ENCODE peak calls at places on chromosomes 3 and 15, in nine cellular contexts. O is mammary epithelial cell, C is right lobe of liver, I is HFFc6, M is Peyer's patch, K is PC-3, V is HL-60, X is omental fat pad, L is GM10248. T is an unnamed sample.

GRCh38 chr3:35065891-35066290 is 573.4 kb upstream of the ARPP21 start:
- DNase-seq in O (no peak), C (no peak), I (no peak), M (no peak), K (no peak), V (no peak), X (no peak), L (no peak), T (no peak)

GRCh38 chr15:26028086-26028740 is 165.1 kb upstream of the ATP10A start:
- DNase-seq in O (no peak), C (no peak), I (peak), M (no peak), K (peak), V (no peak), X (no peak), L (no peak), T (no peak)

GRCh38 chr3:100097919-100098896 is 16.1 kb downstream of the FILIP1L start:
- DNase-seq in O (no peak), C (no peak), I (no peak), M (no peak), K (peak), V (no peak), X (no peak), L (no peak), T (no peak)

GRCh38 chr3:189184566-189184965 is 12.8 kb downstream of the TPRG1 start:
- DNase-seq in O (no peak), C (no peak), I (no peak), M (no peak), K (no peak), V (no peak), X (no peak), L (no peak), T (no peak)

GRCh38 chr3:87228316-87228715 is 1.2 kb downstream of the CHMP2B start:
- DNase-seq in O (peak), C (no peak), I (peak), M (no peak), K (peak), V (no peak), X (no peak), L (no peak), T (no peak)

GRCh38 chr3:33592999-33593398 is 125.1 kb downstream of the CLASP2 start:
- DNase-seq in O (no peak), C (no peak), I (no peak), M (no peak), K (no peak), V (no peak), X (no peak), L (no peak), T (no peak)

GRCh38 chr3:142724682-142725351 is 983 bp downstream of the TRPC1 start:
- DNase-seq in O (peak), C (no peak), I (peak), M (peak), K (peak), V (no peak), X (no peak), L (peak), T (no peak)

GRCh38 chr3:160941885-160942494 is 163.2 kb downstream of the B3GALNT1 start:
- DNase-seq in O (peak), C (no peak), I (peak), M (peak), K (peak), V (peak), X (peak), L (peak), T (no peak)

GRCh38 chr3:86766331-86766730 is 224.6 kb downstream of the VGLL3 start:
- DNase-seq in O (no peak), C (no peak), I (no peak), M (no peak), K (no peak), V (no peak), X (no peak), L (no peak), T (no peak)

GRCh38 chr3:128549283-128550112 is 56.5 kb upstream of the GATA2 start:
- DNase-seq in O (peak), C (peak), I (peak), M (no peak), K (peak), V (no peak), X (peak), L (no peak), T (no peak)

GRCh38 chr15:59166601-59167265 is 39.9 kb upstream of the LDHAL6B start:
- DNase-seq in O (no peak), C (no peak), I (no peak), M (peak), K (no peak), V (no peak), X (no peak), L (no peak), T (no peak)

GRCh38 chr15:44188810-44189209 is 6.3 kb downstream of the FRMD5 start:
- DNase-seq in O (no peak), C (no peak), I (no peak), M (no peak), K (no peak), V (no peak), X (no peak), L (no peak), T (no peak)

GRCh38 chr3:138450704-138451424 is 16.4 kb downstream of the ESYT3 start:
- DNase-seq in O (no peak), C (no peak), I (no peak), M (peak), K (no peak), V (no peak), X (no peak), L (no peak), T (no peak)

GRCh38 chr15:68565701-68566100 is 13.1 kb upstream of the CORO2B start:
- DNase-seq in O (no peak), C (no peak), I (no peak), M (no peak), K (no peak), V (no peak), X (no peak), L (no peak), T (peak)

GRCh38 chr3:130960139-130960779 is 66.4 kb downstream of the ASTE1 start:
- DNase-seq in O (no peak), C (no peak), I (peak), M (no peak), K (no peak), V (no peak), X (no peak), L (no peak), T (no peak)

GRCh38 chr3:104873331-104873730 is 493.4 kb upstream of the ALCAM start:
- DNase-seq in O (no peak), C (no peak), I (peak), M (no peak), K (peak), V (no peak), X (no peak), L (no peak), T (no peak)

GRCh38 chr3:158768361-158768787 is 33.5 kb upstream of the MFSD1 start:
- DNase-seq in O (peak), C (no peak), I (peak), M (peak), K (peak), V (no peak), X (no peak), L (no peak), T (no peak)

GRCh38 chr3:73624363-73625123 is at the start of gene PDZRN3:
- DNase-seq in O (peak), C (peak), I (peak), M (peak), K (no peak), V (no peak), X (no peak), L (no peak), T (peak)

GRCh38 chr3:174322789-174323188 is 536.3 kb upstream of the NAALADL2 start:
- DNase-seq in O (no peak), C (no peak), I (no peak), M (no peak), K (no peak), V (no peak), X (no peak), L (no peak), T (no peak)

GRCh38 chr15:27847775-27848710 is 251.1 kb downstream of the OCA2 start:
- DNase-seq in O (no peak), C (no peak), I (no peak), M (no peak), K (no peak), V (no peak), X (no peak), L (no peak), T (no peak)

GRCh38 chr3:72161870-72162617 is 377.1 kb upstream of the PROK2 start:
- DNase-seq in O (peak), C (peak), I (peak), M (no peak), K (peak), V (no peak), X (peak), L (no peak), T (no peak)

GRCh38 chr3:64651791-64652241 is 36.0 kb downstream of the ADAMTS9 start:
- DNase-seq in O (no peak), C (no peak), I (no peak), M (no peak), K (no peak), V (no peak), X (no peak), L (no peak), T (no peak)

GRCh38 chr3:72907851-72908620 is 20.2 kb downstream of the GXYLT2 start:
- DNase-seq in O (peak), C (no peak), I (peak), M (no peak), K (peak), V (peak), X (no peak), L (no peak), T (no peak)

GRCh38 chr3:32077260-32078084 is 28.9 kb upstream of the GPD1L start:
- DNase-seq in O (no peak), C (no peak), I (no peak), M (peak), K (peak), V (no peak), X (no peak), L (no peak), T (no peak)

GRCh38 chr15:71337197-71337845 is 222.1 kb downstream of the THSD4 start:
- DNase-seq in O (peak), C (no peak), I (no peak), M (no peak), K (peak), V (no peak), X (no peak), L (no peak), T (no peak)

GRCh38 chr3:123883656-123884257 is 375 bp downstream of the MYLK start:
- DNase-seq in O (peak), C (no peak), I (no peak), M (no peak), K (no peak), V (no peak), X (no peak), L (no peak), T (no peak)

DNA sequence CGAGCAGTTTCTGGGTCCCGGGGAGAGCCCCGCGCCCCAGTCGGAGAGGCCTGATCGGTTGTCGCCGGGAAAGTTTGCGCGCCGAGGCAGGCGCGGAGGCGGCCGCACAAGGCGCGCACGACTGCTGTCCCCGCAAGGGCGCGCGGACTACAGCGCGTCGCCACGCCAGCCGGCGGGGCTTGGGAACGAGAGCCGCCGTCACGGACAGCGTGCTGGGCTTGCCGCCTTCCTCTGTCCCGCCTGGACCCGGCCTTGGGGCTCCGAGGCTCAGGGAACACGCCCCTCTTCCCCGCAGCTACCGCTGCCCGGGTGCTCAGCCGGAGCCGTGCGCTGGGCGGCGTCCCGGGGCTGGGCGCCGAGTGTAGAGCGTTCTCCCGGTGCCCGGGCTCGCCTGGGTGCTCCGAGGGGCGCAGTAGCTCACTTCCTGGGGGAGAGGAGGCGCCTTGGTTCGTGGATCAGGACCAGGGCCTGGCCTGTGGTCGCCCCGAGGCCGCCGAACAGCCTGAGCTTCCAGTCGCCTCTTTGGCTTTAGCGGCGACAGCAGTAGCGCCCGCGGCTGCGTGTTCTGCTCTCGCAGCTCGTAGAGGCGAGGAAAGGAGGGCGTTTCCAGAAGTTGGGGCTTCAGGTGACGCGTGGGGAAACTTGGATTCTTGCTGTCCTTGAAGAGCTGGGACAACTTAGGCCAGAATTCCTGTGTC is 226.6 kb upstream of the C2CD4B start:
- DNase-seq in O (peak), C (peak), I (peak), M (peak), K (peak), V (peak), X (no peak), L (peak), T (peak)
- TF ChIP-seq CTCF in O (peak), C (peak), I (peak), M (no peak), K (peak), V (no peak), X (no peak), L (peak), T (peak)

GRCh38 chr3:133901083-133901482 is 5.4 kb upstream of the RAB6B start:
- DNase-seq in O (no peak), C (no peak), I (no peak), M (no peak), K (no peak), V (no peak), X (no peak), L (no peak), T (no peak)
- TF ChIP-seq CTCF in O (peak), C (no peak), I (peak), M (no peak), K (peak), V (no peak), X (no peak), L (peak), T (peak)

GRCh38 chr15:91885714-91886265 is 32.3 kb downstream of the SLCO3A1 start:
- DNase-seq in O (no peak), C (no peak), I (no peak), M (no peak), K (no peak), V (no peak), X (no peak), L (no peak), T (no peak)
- TF ChIP-seq CTCF in O (no peak), C (peak), I (no peak), M (no peak), K (no peak), V (no peak), X (no peak), L (no peak), T (peak)

DNA sequence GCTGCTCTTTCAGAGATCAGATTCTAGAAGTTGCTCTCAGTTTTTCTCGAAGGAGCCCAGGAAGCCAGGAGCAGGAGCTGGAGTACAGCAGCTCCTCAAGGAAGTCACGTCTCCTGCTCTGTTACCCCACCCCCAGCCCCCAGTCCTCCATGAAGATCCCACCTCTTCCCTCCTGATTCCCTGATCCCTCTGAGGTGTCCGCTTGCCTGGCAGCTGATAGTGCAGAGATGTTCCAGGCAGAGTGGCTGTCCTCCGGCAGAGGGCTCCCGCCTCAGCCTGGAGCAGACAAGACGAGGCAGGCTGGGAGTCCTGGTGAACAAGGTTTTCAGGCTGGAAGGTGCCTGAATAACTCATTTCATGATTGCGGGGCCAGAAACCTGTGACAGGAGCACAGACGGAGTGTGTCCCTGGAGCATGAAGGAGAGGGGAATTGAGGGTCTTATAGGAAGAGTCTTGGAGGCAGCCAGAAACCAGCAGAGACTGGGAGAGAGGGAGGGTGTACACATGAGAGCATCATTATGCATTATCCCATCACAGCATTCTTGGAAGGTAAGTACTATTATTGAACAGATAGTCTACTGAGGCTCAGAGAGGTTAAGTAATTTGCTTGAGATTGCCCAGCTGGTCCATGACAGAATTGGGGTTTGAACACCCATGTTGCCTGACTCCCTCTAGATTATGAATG is 1.2 kb downstream of the HRH1 start:
- DNase-seq in O (peak), C (peak), I (peak), M (peak), K (peak), V (peak), X (peak), L (no peak), T (no peak)
- TF ChIP-seq CTCF in O (peak), C (peak), I (peak), M (peak), K (peak), V (peak), X (no peak), L (no peak), T (peak)

DNA sequence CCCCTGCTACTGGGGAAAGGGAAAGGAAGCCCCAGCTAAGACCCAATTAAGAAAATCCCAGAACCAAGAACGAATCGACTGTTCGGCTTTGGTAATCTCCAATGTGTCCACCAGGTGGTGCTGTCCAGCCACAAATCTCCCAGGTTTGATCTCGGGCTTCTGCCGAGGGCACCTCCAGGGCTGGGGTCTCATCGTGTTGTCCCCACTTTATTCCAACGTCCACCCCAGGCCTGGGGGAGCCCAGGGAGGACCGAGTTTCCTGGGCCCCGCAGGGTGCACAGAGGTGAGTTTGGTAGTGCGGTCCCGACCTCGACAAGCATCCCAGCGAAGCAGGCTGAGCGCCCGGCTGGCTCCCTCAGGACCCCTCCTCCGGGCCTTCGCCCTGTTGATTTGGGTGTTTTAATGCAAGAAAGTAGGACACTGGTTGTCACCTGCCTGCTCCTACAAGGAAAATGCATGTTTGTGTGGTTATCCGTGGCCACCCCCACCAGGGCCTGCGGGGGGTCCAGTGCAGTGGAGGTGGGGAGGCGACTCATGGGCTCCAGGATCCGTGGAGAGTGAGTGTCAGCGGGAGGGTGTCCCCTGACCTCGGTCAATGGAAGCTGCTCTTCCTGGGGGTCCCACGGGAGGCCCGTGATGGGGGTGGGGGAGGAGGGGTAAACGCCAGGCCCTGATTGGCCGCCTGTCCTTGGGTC is 185.0 kb downstream of the GOLGA6L6 start:
- DNase-seq in O (no peak), C (peak), I (no peak), M (peak), K (peak), V (peak), X (no peak), L (peak), T (peak)
- TF ChIP-seq CTCF in O (peak), C (peak), I (peak), M (peak), K (peak), V (peak), X (peak), L (peak), T (peak)

GRCh38 chr15:82805994-82806406 is at the start of gene FSD2:
- DNase-seq in O (no peak), C (no peak), I (no peak), M (peak), K (no peak), V (no peak), X (no peak), L (peak), T (no peak)
- TF ChIP-seq CTCF in O (no peak), C (no peak), I (no peak), M (no peak), K (no peak), V (no peak), X (no peak), L (no peak), T (no peak)

GRCh38 chr3:185272051-185272450 is 18.2 kb upstream of the EHHADH start:
- DNase-seq in O (no peak), C (no peak), I (no peak), M (no peak), K (no peak), V (no peak), X (no peak), L (no peak), T (no peak)

GRCh38 chr3:185268194-185268809 is 14.5 kb upstream of the EHHADH start:
- DNase-seq in O (no peak), C (no peak), I (no peak), M (no peak), K (no peak), V (no peak), X (no peak), L (no peak), T (no peak)

GRCh38 chr3:185270956-185271332 is 17.1 kb upstream of the EHHADH start:
- DNase-seq in O (no peak), C (no peak), I (no peak), M (no peak), K (no peak), V (no peak), X (no peak), L (no peak), T (no peak)

GRCh38 chr3:185267193-185267592 is 13.3 kb upstream of the EHHADH start:
- DNase-seq in O (no peak), C (no peak), I (no peak), M (no peak), K (no peak), V (no peak), X (no peak), L (no peak), T (no peak)

GRCh38 chr3:185270262-185270955 is 16.6 kb upstream of the EHHADH start:
- DNase-seq in O (peak), C (no peak), I (peak), M (no peak), K (peak), V (peak), X (no peak), L (no peak), T (no peak)
- TF ChIP-seq CTCF in O (peak), C (peak), I (peak), M (no peak), K (peak), V (peak), X (no peak), L (peak), T (peak)

GRCh38 chr3:155382396-155383042 is 89.0 kb upstream of the STRIT1 start:
- DNase-seq in O (peak), C (peak), I (peak), M (peak), K (peak), V (peak), X (peak), L (peak), T (no peak)
- TF ChIP-seq CTCF in O (peak), C (peak), I (peak), M (no peak), K (peak), V (peak), X (no peak), L (peak), T (peak)

GRCh38 chr3:149129326-149130123 is at the start of gene HPS3:
- DNase-seq in O (peak), C (peak), I (peak), M (peak), K (peak), V (peak), X (peak), L (peak), T (peak)
- TF ChIP-seq CTCF in O (no peak), C (peak), I (no peak), M (no peak), K (no peak), V (no peak), X (no peak), L (no peak), T (peak)

DNA sequence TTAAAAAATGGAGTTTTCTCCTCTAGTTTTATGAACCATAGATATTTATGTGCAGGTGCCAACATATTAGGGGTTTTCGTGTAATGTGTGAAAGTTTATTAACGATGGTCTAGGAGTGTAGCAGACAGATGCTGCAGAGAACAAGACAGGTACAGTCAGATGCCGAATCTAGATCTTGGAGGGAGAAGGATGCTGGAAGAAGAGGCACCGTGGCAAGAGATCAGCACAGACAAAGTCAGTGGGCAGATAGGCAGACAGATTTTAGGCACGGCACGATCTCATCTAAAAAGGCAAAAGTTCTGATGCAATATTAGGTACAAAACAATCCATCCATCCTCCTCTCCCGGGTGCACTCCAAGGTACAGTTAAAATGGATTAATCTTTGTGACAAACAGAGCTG is 161.6 kb downstream of the TIGIT start:
- DNase-seq in O (no peak), C (no peak), I (no peak), M (no peak), K (no peak), V (no peak), X (no peak), L (no peak), T (no peak)
- TF ChIP-seq CTCF in O (no peak), C (no peak), I (no peak), M (no peak), K (no peak), V (no peak), X (no peak), L (no peak), T (no peak)

T was measured in chondrocyte.